ENCODE peak calls at places on chromosomes 1 and 21, in five cellular contexts. Z, C, L, J and B are unnamed samples.

GRCh38 chr1:103416681-103417318 is 108.7 kb upstream of the RNPC3 start:
- DNase-seq in Z (no peak), L (peak; percentile 9), J (no peak), C (no peak), B (no peak)

GRCh38 chr1:35032384-35032739 is 617 bp upstream of the ZMYM6 start:
- DNase-seq in Z (no peak), C (no peak), L (no peak), J (no peak), B (no peak)

GRCh38 chr1:57307382-57307781 is 116.5 kb downstream of the DAB1 start:
- DNase-seq in J (peak; percentile 61), L (peak; percentile 91), C (peak; percentile 39), Z (peak; percentile 67), B (no peak)

GRCh38 chr1:110308247-110308646 is 30.9 kb upstream of the RBM15 start:
- DNase-seq in Z (no peak), J (no peak), C (no peak), L (no peak), B (no peak)

GRCh38 chr1:71733121-71733520 is 549.2 kb downstream of the NEGR1 start:
- DNase-seq in J (no peak), C (no peak), Z (no peak), L (no peak), B (no peak)

GRCh38 chr1:161290779-161291178 is 19.0 kb downstream of the MPZ start:
- DNase-seq in Z (no peak), J (no peak), C (no peak), L (no peak), B (no peak)

GRCh38 chr1:211920141-211920572 is 89.6 kb upstream of the LPGAT1 start:
- DNase-seq in C (peak; percentile 60), J (peak; percentile 27), L (no peak), Z (peak; percentile 29), B (no peak)

GRCh38 chr1:155003227-155003765 is 694 bp downstream of the ZBTB7B start:
- DNase-seq in J (peak; percentile 46), L (peak; percentile 59), Z (no peak), C (peak; percentile 52), B (no peak)

GRCh38 chr1:216566809-216567208 is 143.6 kb upstream of the USH2A start:
- DNase-seq in J (no peak), Z (no peak), L (peak; percentile 24), C (no peak), B (no peak)

GRCh38 chr21:21612446-21612845 is 614.2 kb downstream of the NCAM2 start:
- DNase-seq in Z (no peak), C (no peak), J (no peak), L (peak; percentile 69), B (no peak)

GRCh38 chr1:95021085-95021484 is 51.7 kb downstream of the ALG14 start:
- DNase-seq in L (no peak), J (no peak), C (no peak), Z (no peak), B (no peak)
- H3K4me3 ChIP-seq in L (no peak overlapping the region), J (no peak overlapping the region), C (no peak overlapping the region), Z (no peak overlapping the region), B (no peak overlapping the region)

GRCh38 chr1:1349256-1350012 is at the start of gene DVL1:
- DNase-seq in L (peak; percentile 89), Z (peak; percentile 67), J (peak; percentile 67), C (peak; percentile 76), B (no peak)
- H3K4me1 ChIP-seq in L (peaks cover 25% of the 10 kb centered on the region), Z (peaks cover 72% of the 10 kb centered on the region), J (peaks cover 3% of the 10 kb centered on the region), C (peaks cover 17% of the 10 kb centered on the region), B (peaks cover 50% of the 10 kb centered on the region)

GRCh38 chr1:206970406-206970805 is at the start of gene FCAMR:
- DNase-seq in C (no peak), L (no peak), Z (no peak), J (no peak), B (no peak)
- H3K4me3 ChIP-seq in C (no peak within 1 kb of the TSS), L (no peak within 1 kb of the TSS), Z (no peak within 1 kb of the TSS), J (no peak within 1 kb of the TSS), B (no peak within 1 kb of the TSS)

DNA sequence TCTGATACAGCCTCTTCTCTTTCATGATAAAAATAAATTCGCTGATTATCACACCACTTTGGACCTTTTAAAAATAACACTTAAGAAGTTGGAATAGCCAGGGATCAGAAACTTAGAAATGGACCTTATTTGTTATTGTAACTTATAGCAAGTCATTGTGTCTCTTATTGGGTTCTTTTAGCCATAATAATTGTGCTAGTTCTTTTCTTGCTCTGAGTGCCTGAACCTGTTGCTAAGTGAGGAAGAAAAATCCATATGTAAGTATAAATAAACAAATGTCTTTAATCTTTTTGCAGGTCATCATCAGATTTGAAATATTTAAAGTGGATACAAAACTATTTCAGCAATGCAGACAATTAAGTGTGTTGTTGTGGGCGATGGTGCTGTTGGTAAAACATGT is 25.6 kb downstream of the CDC42 start:
- DNase-seq in Z (no peak), C (no peak), L (no peak), J (no peak), B (no peak)
- H3K4me1 ChIP-seq in Z (peaks cover 82% of the 10 kb centered on the region), C (peaks cover 20% of the 10 kb centered on the region), L (peaks cover 36% of the 10 kb centered on the region), J (peaks cover 20% of the 10 kb centered on the region), B (peaks cover 57% of the 10 kb centered on the region)

DNA sequence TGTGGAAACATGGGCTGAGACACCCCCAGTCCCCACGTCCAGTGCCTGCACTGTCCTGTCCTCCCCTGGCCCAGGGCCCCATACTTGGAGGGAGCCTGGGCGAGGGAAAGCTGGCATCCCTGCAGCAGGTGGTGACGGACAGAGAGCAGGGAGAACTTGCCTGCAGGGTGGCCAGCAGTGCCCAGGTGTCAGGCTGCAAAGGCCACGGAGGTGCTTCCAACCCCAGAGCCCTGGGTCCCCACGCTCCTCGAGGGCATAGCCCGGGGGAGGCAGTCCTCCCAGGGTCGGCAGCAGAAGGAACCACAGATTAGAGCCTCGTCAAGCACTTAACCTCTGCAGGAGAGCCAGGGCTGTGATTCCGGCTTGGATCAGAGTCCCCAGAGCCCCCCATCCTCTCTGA is 77.5 kb downstream of the ARHGEF16 start:
- DNase-seq in L (no peak), C (no peak), J (no peak), Z (peak; percentile 25), B (no peak)
- H3K4me3 ChIP-seq in L (no peak overlapping the region), C (no peak overlapping the region), J (no peak overlapping the region), Z (peak overlapping the region; percentile 69), B (no peak overlapping the region)

GRCh38 chr21:33300701-33301631 is 23.8 kb upstream of the IFNAR1 start:
- DNase-seq in J (peak; percentile 33), C (peak; percentile 23), L (no peak), Z (no peak), B (no peak)

GRCh38 chr21:33302055-33302454 is 22.7 kb upstream of the IFNAR1 start:
- DNase-seq in C (no peak), L (no peak), Z (no peak), J (no peak), B (no peak)

GRCh38 chr21:33302796-33303195 is 22.0 kb upstream of the IFNAR1 start:
- DNase-seq in L (peak; percentile 50), Z (no peak), J (no peak), C (peak; percentile 15), B (no peak)

GRCh38 chr21:33299181-33299752 is 25.5 kb upstream of the IFNAR1 start:
- DNase-seq in Z (no peak), L (peak; percentile 51), J (no peak), C (peak; percentile 31), B (no peak)

DNA sequence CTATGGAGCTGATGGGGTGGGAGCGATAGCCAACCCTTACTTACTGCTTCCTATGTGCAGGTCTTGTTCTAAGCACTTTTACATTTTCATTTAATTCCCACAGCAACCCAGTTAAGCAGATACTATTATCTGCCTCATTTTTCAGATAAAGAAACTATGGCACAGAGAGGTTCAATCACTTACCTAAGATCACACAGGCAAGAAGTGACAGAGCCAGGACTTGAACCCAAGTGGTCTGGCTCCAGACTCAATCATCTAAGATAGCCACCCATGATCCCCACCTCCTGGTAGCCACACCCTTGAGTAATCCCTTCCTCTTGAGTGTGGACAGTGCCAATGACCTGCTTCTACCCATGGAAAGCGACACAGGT is 23.2 kb upstream of the IFNAR1 start:
- DNase-seq in J (no peak), C (peak; percentile 10), L (no peak), Z (no peak), B (no peak)
- H3K4me1 ChIP-seq in J (no peaks in the 10 kb centered on the region), C (no peaks in the 10 kb centered on the region), L (no peaks in the 10 kb centered on the region), Z (peaks cover 35% of the 10 kb centered on the region), B (peaks cover 5% of the 10 kb centered on the region)

GRCh38 chr1:115838805-115839705 is 1.9 kb downstream of the NHLH2 start:
- DNase-seq in L (peak; percentile 85), Z (no peak), J (no peak), C (peak; percentile 33), B (no peak)
- H3K4me3 ChIP-seq in L (peak overlapping the region; percentile 79), Z (peak overlapping the region; percentile 34), J (peak overlapping the region; percentile 26), C (peak overlapping the region; percentile 16), B (peak overlapping the region; percentile 37)